ENCODE peak calls at places on chromosomes 1 and 21, in nine cellular contexts. One of them, this sample, is unnamed.

GRCh38 chr1:36306902-36307456 is 811 bp downstream of the SH3D21 start:
- ATAC-seq in HepG2: peak
- ATAC-seq in heart left ventricle: peak
- ATAC-seq in T-helper 17 cell: peak
- ATAC-seq in stimulated activated naive B cell treated with anti-CD40 and anti-IgM and Interleukin-4, amounts not matched to agents 10 μg/mL and 1 μg/mL and 100 μg/mL, for 72 hours: peak
- ATAC-seq in left cardiac atrium: peak
- ATAC-seq in CD4-positive, CD25-positive, alpha-beta regulatory T cell: peak
- ATAC-seq in WTC11: peak
- ATAC-seq in activated naive CD4-positive, alpha-beta T cell treated with anti-CD3 and anti-CD28 coated beads, Interleukin-2, amount 50 U/mL, for 72 hours: peak
- ATAC-seq in this sample: peak

GRCh38 chr21:34187935-34188334 is 114.6 kb downstream of the MRPS6 start:
- ATAC-seq in T-helper 17 cell: no peak
- ATAC-seq in CD4-positive, CD25-positive, alpha-beta regulatory T cell: no peak
- ATAC-seq in WTC11: no peak
- ATAC-seq in left cardiac atrium: peak
- ATAC-seq in activated naive CD4-positive, alpha-beta T cell treated with anti-CD3 and anti-CD28 coated beads, Interleukin-2, amount 50 U/mL, for 72 hours: no peak
- ATAC-seq in heart left ventricle: peak
- ATAC-seq in HepG2: no peak
- ATAC-seq in stimulated activated naive B cell treated with anti-CD40 and anti-IgM and Interleukin-4, amounts not matched to agents 10 μg/mL and 1 μg/mL and 100 μg/mL, for 72 hours: no peak
- ATAC-seq in this sample: no peak

GRCh38 chr21:9763306-9763705 is 758.1 kb upstream of the TPTE start:
- ATAC-seq in HepG2: no peak
- ATAC-seq in heart left ventricle: no peak
- ATAC-seq in stimulated activated naive B cell treated with anti-CD40 and anti-IgM and Interleukin-4, amounts not matched to agents 10 μg/mL and 1 μg/mL and 100 μg/mL, for 72 hours: no peak
- ATAC-seq in WTC11: no peak
- ATAC-seq in activated naive CD4-positive, alpha-beta T cell treated with anti-CD3 and anti-CD28 coated beads, Interleukin-2, amount 50 U/mL, for 72 hours: no peak
- ATAC-seq in left cardiac atrium: no peak
- ATAC-seq in T-helper 17 cell: no peak
- ATAC-seq in CD4-positive, CD25-positive, alpha-beta regulatory T cell: no peak
- ATAC-seq in this sample: no peak

GRCh38 chr1:84780000-84780716 is 89.9 kb upstream of the SSX2IP start:
- ATAC-seq in left cardiac atrium: no peak
- ATAC-seq in WTC11: no peak
- ATAC-seq in HepG2: no peak
- ATAC-seq in T-helper 17 cell: no peak
- ATAC-seq in activated naive CD4-positive, alpha-beta T cell treated with anti-CD3 and anti-CD28 coated beads, Interleukin-2, amount 50 U/mL, for 72 hours: peak
- ATAC-seq in CD4-positive, CD25-positive, alpha-beta regulatory T cell: no peak
- ATAC-seq in stimulated activated naive B cell treated with anti-CD40 and anti-IgM and Interleukin-4, amounts not matched to agents 10 μg/mL and 1 μg/mL and 100 μg/mL, for 72 hours: no peak
- ATAC-seq in heart left ventricle: peak
- ATAC-seq in this sample: no peak

GRCh38 chr1:79295967-79296366 is 289.4 kb upstream of the ADGRL4 start:
- ATAC-seq in stimulated activated naive B cell treated with anti-CD40 and anti-IgM and Interleukin-4, amounts not matched to agents 10 μg/mL and 1 μg/mL and 100 μg/mL, for 72 hours: no peak
- ATAC-seq in HepG2: no peak
- ATAC-seq in T-helper 17 cell: no peak
- ATAC-seq in activated naive CD4-positive, alpha-beta T cell treated with anti-CD3 and anti-CD28 coated beads, Interleukin-2, amount 50 U/mL, for 72 hours: no peak
- ATAC-seq in WTC11: no peak
- ATAC-seq in left cardiac atrium: peak
- ATAC-seq in CD4-positive, CD25-positive, alpha-beta regulatory T cell: no peak
- ATAC-seq in heart left ventricle: peak
- ATAC-seq in this sample: no peak

GRCh38 chr1:177274687-177275211 is 104.0 kb downstream of the BRINP2 start:
- ATAC-seq in T-helper 17 cell: no peak
- ATAC-seq in WTC11: no peak
- ATAC-seq in left cardiac atrium: peak
- ATAC-seq in HepG2: no peak
- ATAC-seq in heart left ventricle: peak
- ATAC-seq in activated naive CD4-positive, alpha-beta T cell treated with anti-CD3 and anti-CD28 coated beads, Interleukin-2, amount 50 U/mL, for 72 hours: no peak
- ATAC-seq in stimulated activated naive B cell treated with anti-CD40 and anti-IgM and Interleukin-4, amounts not matched to agents 10 μg/mL and 1 μg/mL and 100 μg/mL, for 72 hours: no peak
- ATAC-seq in CD4-positive, CD25-positive, alpha-beta regulatory T cell: no peak
- ATAC-seq in this sample: no peak

GRCh38 chr1:42551150-42551549 is 88.1 kb downstream of the CCDC30 start:
- ATAC-seq in WTC11: no peak
- ATAC-seq in left cardiac atrium: no peak
- ATAC-seq in T-helper 17 cell: no peak
- ATAC-seq in heart left ventricle: no peak
- ATAC-seq in HepG2: no peak
- ATAC-seq in CD4-positive, CD25-positive, alpha-beta regulatory T cell: no peak
- ATAC-seq in activated naive CD4-positive, alpha-beta T cell treated with anti-CD3 and anti-CD28 coated beads, Interleukin-2, amount 50 U/mL, for 72 hours: no peak
- ATAC-seq in stimulated activated naive B cell treated with anti-CD40 and anti-IgM and Interleukin-4, amounts not matched to agents 10 μg/mL and 1 μg/mL and 100 μg/mL, for 72 hours: peak
- ATAC-seq in this sample: peak

GRCh38 chr1:9284061-9284460 is 8.6 kb upstream of the SPSB1 start:
- ATAC-seq in stimulated activated naive B cell treated with anti-CD40 and anti-IgM and Interleukin-4, amounts not matched to agents 10 μg/mL and 1 μg/mL and 100 μg/mL, for 72 hours: no peak
- ATAC-seq in HepG2: no peak
- ATAC-seq in activated naive CD4-positive, alpha-beta T cell treated with anti-CD3 and anti-CD28 coated beads, Interleukin-2, amount 50 U/mL, for 72 hours: no peak
- ATAC-seq in heart left ventricle: no peak
- ATAC-seq in CD4-positive, CD25-positive, alpha-beta regulatory T cell: peak
- ATAC-seq in WTC11: no peak
- ATAC-seq in T-helper 17 cell: peak
- ATAC-seq in left cardiac atrium: no peak
- ATAC-seq in this sample: no peak

GRCh38 chr1:64891440-64891815 is 74.9 kb downstream of the JAK1 start:
- ATAC-seq in stimulated activated naive B cell treated with anti-CD40 and anti-IgM and Interleukin-4, amounts not matched to agents 10 μg/mL and 1 μg/mL and 100 μg/mL, for 72 hours: no peak
- ATAC-seq in HepG2: no peak
- ATAC-seq in activated naive CD4-positive, alpha-beta T cell treated with anti-CD3 and anti-CD28 coated beads, Interleukin-2, amount 50 U/mL, for 72 hours: peak
- ATAC-seq in T-helper 17 cell: peak
- ATAC-seq in CD4-positive, CD25-positive, alpha-beta regulatory T cell: no peak
- ATAC-seq in WTC11: no peak
- ATAC-seq in heart left ventricle: peak
- ATAC-seq in left cardiac atrium: peak
- ATAC-seq in this sample: no peak

GRCh38 chr1:186465956-186466355 is 5.0 kb upstream of the PDC start:
- ATAC-seq in left cardiac atrium: no peak
- ATAC-seq in activated naive CD4-positive, alpha-beta T cell treated with anti-CD3 and anti-CD28 coated beads, Interleukin-2, amount 50 U/mL, for 72 hours: no peak
- ATAC-seq in HepG2: no peak
- ATAC-seq in CD4-positive, CD25-positive, alpha-beta regulatory T cell: no peak
- ATAC-seq in WTC11: no peak
- ATAC-seq in heart left ventricle: no peak
- ATAC-seq in T-helper 17 cell: no peak
- ATAC-seq in stimulated activated naive B cell treated with anti-CD40 and anti-IgM and Interleukin-4, amounts not matched to agents 10 μg/mL and 1 μg/mL and 100 μg/mL, for 72 hours: no peak
- ATAC-seq in this sample: no peak